ENCODE peak calls at places on chromosomes 4 and X, in four cellular contexts. One of them, this sample, is unnamed.

GRCh38 chr4:52704676-52705075 is 45.6 kb upstream of the USP46 start:
- DNase-seq in choroid plexus epithelial cell: peak
- DNase-seq in left lung: no peak
- DNase-seq in K562: no peak
- DNase-seq in this sample: no peak

GRCh38 chr4:59855630-59856352 is 1344.3 kb upstream of the ADGRL3 start:
- DNase-seq in choroid plexus epithelial cell: no peak
- DNase-seq in left lung: peak
- DNase-seq in K562: no peak
- DNase-seq in this sample: no peak

GRCh38 chr4:53380221-53380620 is 2.8 kb downstream of the FIP1L1 start:
- DNase-seq in choroid plexus epithelial cell: no peak
- DNase-seq in left lung: no peak
- DNase-seq in K562: no peak
- DNase-seq in this sample: no peak

GRCh38 chrX:40947276-40947675 is 138.0 kb upstream of the USP9X start:
- DNase-seq in choroid plexus epithelial cell: peak
- DNase-seq in left lung: no peak
- DNase-seq in K562: no peak
- DNase-seq in this sample: no peak

GRCh38 chrX:63920875-63921274 is 135.9 kb upstream of the ARHGEF9 start:
- DNase-seq in choroid plexus epithelial cell: no peak
- DNase-seq in left lung: no peak
- DNase-seq in K562: no peak
- DNase-seq in this sample: no peak

GRCh38 chrX:100625985-100626491 is 10.6 kb downstream of the TSPAN6 start:
- DNase-seq in choroid plexus epithelial cell: peak
- DNase-seq in left lung: no peak
- DNase-seq in K562: no peak
- DNase-seq in this sample: no peak

GRCh38 chrX:108036298-108036973 is 8.4 kb upstream of the VSIG1 start:
- DNase-seq in choroid plexus epithelial cell: peak
- DNase-seq in left lung: no peak
- DNase-seq in K562: peak
- DNase-seq in this sample: no peak

GRCh38 chr4:40675166-40675565 is 45.5 kb upstream of the RBM47 start:
- DNase-seq in choroid plexus epithelial cell: no peak
- DNase-seq in left lung: no peak
- DNase-seq in K562: no peak
- DNase-seq in this sample: no peak

GRCh38 chr4:148778980-148779675 is 336.9 kb upstream of the NR3C2 start:
- DNase-seq in choroid plexus epithelial cell: peak
- DNase-seq in left lung: no peak
- DNase-seq in K562: no peak
- DNase-seq in this sample: no peak

GRCh38 chr4:15244354-15244753 is 183.5 kb upstream of the C1QTNF7 start:
- DNase-seq in choroid plexus epithelial cell: peak
- DNase-seq in left lung: no peak
- DNase-seq in K562: no peak
- DNase-seq in this sample: no peak

GRCh38 chr4:10787365-10787764 is 102.8 kb upstream of the CLNK start:
- DNase-seq in choroid plexus epithelial cell: no peak
- DNase-seq in left lung: no peak
- DNase-seq in K562: no peak
- DNase-seq in this sample: no peak

GRCh38 chr4:122548452-122548851 is 72.4 kb downstream of the IL21 start:
- DNase-seq in choroid plexus epithelial cell: peak
- DNase-seq in left lung: no peak
- DNase-seq in K562: no peak
- DNase-seq in this sample: no peak

GRCh38 chr4:36292551-36293188 is 11.3 kb downstream of the DTHD1 start:
- DNase-seq in choroid plexus epithelial cell: no peak
- DNase-seq in left lung: no peak
- DNase-seq in K562: no peak
- DNase-seq in this sample: no peak

GRCh38 chrX:26215869-26216268 is at the start of gene MAGEB5:
- DNase-seq in choroid plexus epithelial cell: no peak
- DNase-seq in left lung: no peak
- DNase-seq in K562: no peak
- DNase-seq in this sample: no peak

GRCh38 chr4:24382381-24382780 is 202.0 kb downstream of the DHX15 start:
- DNase-seq in choroid plexus epithelial cell: no peak
- DNase-seq in left lung: no peak
- DNase-seq in K562: no peak
- DNase-seq in this sample: no peak

GRCh38 chr4:131649227-131649626 is 1499.9 kb upstream of the PCDH10 start:
- DNase-seq in choroid plexus epithelial cell: no peak
- DNase-seq in left lung: no peak
- DNase-seq in K562: no peak
- DNase-seq in this sample: no peak

GRCh38 chr4:86633854-86634253 is 39.7 kb downstream of the PTPN13 start:
- DNase-seq in choroid plexus epithelial cell: peak
- DNase-seq in left lung: no peak
- DNase-seq in K562: no peak
- DNase-seq in this sample: no peak

GRCh38 chr4:120018786-120019185 is 47.9 kb downstream of the MAD2L1 start:
- DNase-seq in choroid plexus epithelial cell: no peak
- DNase-seq in left lung: no peak
- DNase-seq in K562: no peak
- DNase-seq in this sample: no peak

GRCh38 chr4:152258804-152259708 is 276.8 kb downstream of the FBXW7 start:
- DNase-seq in choroid plexus epithelial cell: peak
- DNase-seq in left lung: no peak
- DNase-seq in K562: no peak
- DNase-seq in this sample: no peak

GRCh38 chr4:152780267-152780811 is 585 bp downstream of the ARFIP1 start:
- DNase-seq in choroid plexus epithelial cell: peak
- DNase-seq in left lung: no peak
- DNase-seq in K562: peak
- DNase-seq in this sample: no peak

GRCh38 chr4:100118213-100118612 is 72.1 kb downstream of the DDIT4L start:
- DNase-seq in choroid plexus epithelial cell: no peak
- DNase-seq in left lung: no peak
- DNase-seq in K562: no peak
- DNase-seq in this sample: no peak

GRCh38 chrX:29661290-29661689 is 554.1 kb upstream of the MAGEB2 start:
- DNase-seq in choroid plexus epithelial cell: peak
- DNase-seq in left lung: no peak
- DNase-seq in K562: no peak
- DNase-seq in this sample: no peak
- H3K4me3 ChIP-seq in choroid plexus epithelial cell: no peak
- H3K4me3 ChIP-seq in left lung: no peak
- H3K4me3 ChIP-seq in K562: no peak
- H3K4me3 ChIP-seq in this sample: no peak

GRCh38 chrX:55452825-55453124 is 848 bp downstream of the MAGEH1 start:
- DNase-seq in choroid plexus epithelial cell: peak
- DNase-seq in left lung: no peak
- DNase-seq in K562: no peak
- DNase-seq in this sample: no peak

GRCh38 chrX:55451990-55452824 is at the start of gene MAGEH1:
- DNase-seq in choroid plexus epithelial cell: peak
- DNase-seq in left lung: peak
- DNase-seq in K562: peak
- DNase-seq in this sample: peak

GRCh38 chrX:55450259-55450658 is 1.7 kb upstream of the MAGEH1 start:
- DNase-seq in choroid plexus epithelial cell: peak
- DNase-seq in left lung: no peak
- DNase-seq in K562: peak
- DNase-seq in this sample: no peak

GRCh38 chrX:55451626-55451989 is 319 bp upstream of the MAGEH1 start:
- DNase-seq in choroid plexus epithelial cell: no peak
- DNase-seq in left lung: peak
- DNase-seq in K562: peak
- DNase-seq in this sample: no peak

GRCh38 chrX:55451125-55451524 is 802 bp upstream of the MAGEH1 start:
- DNase-seq in choroid plexus epithelial cell: no peak
- DNase-seq in left lung: no peak
- DNase-seq in K562: no peak
- DNase-seq in this sample: no peak
- H3K4me3 ChIP-seq in choroid plexus epithelial cell: no peak
- H3K4me3 ChIP-seq in left lung: peak
- H3K4me3 ChIP-seq in K562: no peak
- H3K4me3 ChIP-seq in this sample: peak

GRCh38 chrX:69374569-69374968 is 129.6 kb upstream of the NALF2 start:
- DNase-seq in choroid plexus epithelial cell: no peak
- DNase-seq in left lung: no peak
- DNase-seq in K562: no peak
- DNase-seq in this sample: no peak

DNA sequence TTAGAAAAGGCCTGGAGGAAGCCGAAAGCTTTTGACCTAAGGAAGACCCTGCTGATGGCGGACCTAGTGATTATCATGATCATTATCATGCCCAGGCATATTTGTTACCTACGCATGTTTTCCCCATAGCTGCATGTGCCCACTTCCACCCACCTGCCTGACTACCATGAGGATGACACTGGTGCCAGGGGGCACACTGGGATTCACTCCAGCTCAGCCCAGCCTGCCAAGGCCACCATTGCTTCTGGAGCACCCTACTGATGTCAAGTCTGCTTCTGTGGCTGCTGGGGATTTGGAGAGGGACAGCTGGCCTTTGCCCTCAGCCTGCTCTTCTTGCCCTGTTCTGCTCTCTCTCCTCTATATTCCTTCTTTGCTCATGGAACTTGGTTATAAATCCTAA is 124.7 kb upstream of the NALF2 start:
- DNase-seq in choroid plexus epithelial cell: no peak
- DNase-seq in left lung: no peak
- DNase-seq in K562: no peak
- DNase-seq in this sample: no peak
- H3K4me3 ChIP-seq in choroid plexus epithelial cell: no peak
- H3K4me3 ChIP-seq in left lung: no peak
- H3K4me3 ChIP-seq in K562: no peak
- H3K4me3 ChIP-seq in this sample: no peak

DNA sequence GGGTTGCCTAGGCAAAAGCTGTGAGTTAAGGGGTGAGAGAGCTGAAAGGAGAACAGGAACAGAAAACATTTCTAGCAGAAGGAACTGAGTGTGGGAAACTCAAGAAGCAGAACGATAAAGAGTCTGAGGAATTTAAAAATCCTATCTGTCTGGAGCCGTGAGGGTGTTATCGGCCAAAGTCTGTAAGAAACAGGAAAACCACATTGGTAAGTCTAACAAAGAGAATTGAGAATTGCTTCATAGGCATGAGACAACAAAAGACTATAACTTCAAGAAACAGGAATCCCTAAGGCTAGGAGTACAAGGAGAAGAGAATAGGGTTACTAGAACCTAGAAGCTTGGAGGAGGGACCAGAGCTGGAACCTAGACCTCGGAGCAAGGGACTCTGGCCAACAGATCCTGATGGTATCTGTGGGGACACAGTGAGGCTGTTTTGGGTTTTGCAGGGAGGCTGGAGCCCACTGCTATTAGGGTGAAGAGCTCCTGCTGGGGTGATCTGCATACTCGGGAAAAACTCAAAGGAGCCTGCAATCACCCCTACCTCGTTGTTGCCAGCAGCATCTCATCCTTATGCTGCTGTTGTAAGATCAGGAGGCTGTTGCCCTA is 175.6 kb downstream of the FBXO8 start:
- DNase-seq in choroid plexus epithelial cell: no peak
- DNase-seq in left lung: no peak
- DNase-seq in K562: no peak
- DNase-seq in this sample: no peak
- H3K4me3 ChIP-seq in choroid plexus epithelial cell: no peak
- H3K4me3 ChIP-seq in left lung: no peak
- H3K4me3 ChIP-seq in K562: no peak
- H3K4me3 ChIP-seq in this sample: no peak

DNA sequence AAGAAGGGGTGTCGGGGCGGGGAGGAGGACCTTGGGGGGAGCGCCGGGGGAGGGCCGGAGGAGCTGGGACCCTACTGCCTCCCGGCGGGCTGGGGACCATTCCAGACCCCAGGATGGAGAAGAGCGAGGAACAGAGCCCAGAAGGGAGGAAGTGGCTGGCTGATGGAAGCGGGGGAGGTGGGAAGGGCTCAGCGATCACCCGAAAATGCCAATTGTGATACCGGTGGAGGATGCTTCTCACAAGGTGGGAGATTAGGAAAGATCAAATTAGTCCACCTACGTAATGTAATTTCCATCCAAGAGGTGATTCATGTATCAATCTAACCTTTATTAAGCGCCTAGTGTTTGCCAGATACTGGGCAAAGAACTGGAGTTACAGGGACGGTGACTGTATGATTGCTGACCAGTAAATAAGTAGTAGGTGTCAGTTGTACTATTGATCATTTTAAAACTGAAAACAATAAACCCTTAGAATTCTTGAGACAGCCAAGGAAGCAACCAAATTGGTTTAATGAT is 456 bp upstream of the RAI2 start:
- DNase-seq in choroid plexus epithelial cell: no peak
- DNase-seq in left lung: no peak
- DNase-seq in K562: no peak
- DNase-seq in this sample: no peak
- H3K4me3 ChIP-seq in choroid plexus epithelial cell: no peak
- H3K4me3 ChIP-seq in left lung: peak
- H3K4me3 ChIP-seq in K562: no peak
- H3K4me3 ChIP-seq in this sample: peak

DNA sequence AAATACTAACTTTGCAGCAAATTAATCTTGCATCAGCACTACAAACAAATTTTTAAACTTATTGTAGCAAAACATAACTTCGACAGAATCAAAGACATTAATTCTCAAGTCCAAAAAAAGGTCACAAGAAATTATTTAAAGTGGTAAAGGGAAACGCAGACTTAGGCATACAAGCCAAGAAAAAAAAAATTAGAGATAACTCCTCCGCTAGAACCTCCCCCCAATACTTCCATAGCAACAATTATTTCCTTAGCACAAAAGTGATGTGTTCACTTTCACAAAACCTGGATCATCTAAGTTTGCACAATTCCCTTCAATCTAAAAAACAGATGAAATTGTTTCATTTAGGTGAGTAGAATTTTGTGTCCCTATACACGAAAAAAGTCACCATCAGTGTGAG is 1.1 kb downstream of the LRBA start:
- DNase-seq in choroid plexus epithelial cell: no peak
- DNase-seq in left lung: no peak
- DNase-seq in K562: no peak
- DNase-seq in this sample: no peak
- H3K4me3 ChIP-seq in choroid plexus epithelial cell: peak
- H3K4me3 ChIP-seq in left lung: peak
- H3K4me3 ChIP-seq in K562: peak
- H3K4me3 ChIP-seq in this sample: peak

GRCh38 chrX:19857131-19857530 is 30.3 kb downstream of the SH3KBP1 start:
- DNase-seq in choroid plexus epithelial cell: no peak
- DNase-seq in left lung: no peak
- DNase-seq in K562: no peak
- DNase-seq in this sample: no peak
- H3K4me3 ChIP-seq in choroid plexus epithelial cell: no peak
- H3K4me3 ChIP-seq in left lung: no peak
- H3K4me3 ChIP-seq in K562: no peak
- H3K4me3 ChIP-seq in this sample: no peak

DNA sequence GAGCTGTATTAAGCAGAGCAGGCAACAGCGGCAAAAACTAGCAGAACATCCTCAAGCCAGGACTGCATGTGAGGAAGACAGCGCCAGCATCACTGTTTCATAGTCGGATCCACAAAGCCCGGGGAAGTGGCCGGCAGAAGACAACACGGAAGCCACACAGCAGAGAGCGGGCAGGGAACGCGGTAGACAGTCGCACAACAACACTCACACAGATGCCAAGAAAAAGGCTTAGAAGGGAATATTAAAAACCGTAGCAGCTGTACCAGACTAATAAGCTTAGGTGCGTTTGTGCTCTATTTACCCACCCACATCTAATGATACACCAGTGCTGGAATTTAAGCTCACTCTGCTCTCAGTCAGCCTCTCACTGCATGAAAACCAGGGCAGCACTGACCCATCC is 16.0 kb downstream of the ZFYVE28 start:
- DNase-seq in choroid plexus epithelial cell: peak
- DNase-seq in left lung: peak
- DNase-seq in K562: no peak
- DNase-seq in this sample: peak
- H3K4me3 ChIP-seq in choroid plexus epithelial cell: peak
- H3K4me3 ChIP-seq in left lung: no peak
- H3K4me3 ChIP-seq in K562: no peak
- H3K4me3 ChIP-seq in this sample: peak